ENCODE peak calls at places on chromosome 1, in four cellular contexts. Y is GM23338, N is OCI-LY7, C is stomach. S is an unnamed sample. For H3K4me1 and H3K36me3, the result is how much of the 10 kb centered on the place peaks cover.

GRCh38 chr1:32052887-32053286 is 19.9 kb upstream of the TMEM39B start:
- DNase-seq in C (no peak), Y (no peak), N (no peak), S (no peak)

GRCh38 chr1:215636258-215636965 is 69.3 kb downstream of the KCTD3 start:
- DNase-seq in N (no peak), Y (no peak), C (no peak), S (no peak)

GRCh38 chr1:46171351-46171750 is 3.5 kb upstream of the TSPAN1 start:
- DNase-seq in N (peak), Y (no peak), C (peak), S (no peak)

GRCh38 chr1:114979278-114979891 is 50.2 kb upstream of the TSHB start:
- DNase-seq in C (peak), N (peak), Y (peak), S (peak)

GRCh38 chr1:227828773-227829172 is 13.3 kb downstream of the PRSS38 start:
- DNase-seq in Y (no peak), C (no peak), N (no peak), S (no peak)

GRCh38 chr1:42682739-42683529 is 716 bp downstream of the YBX1 start:
- DNase-seq in C (peak), N (peak), Y (peak), S (peak)

GRCh38 chr1:8226747-8227146 is 91.2 kb upstream of the SLC45A1 start:
- DNase-seq in C (no peak), Y (no peak), N (no peak), S (no peak)

GRCh38 chr1:47002211-47002610 is 21.3 kb upstream of the CYP4X1 start:
- DNase-seq in Y (no peak), N (peak), C (no peak), S (no peak)

GRCh38 chr1:17553970-17554369 is 14.5 kb downstream of the ARHGEF10L start:
- DNase-seq in C (no peak), N (no peak), Y (no peak), S (no peak)

GRCh38 chr1:69551476-69552324 is 16.0 kb upstream of the LRRC7 start:
- DNase-seq in Y (no peak), C (no peak), N (no peak), S (no peak)

DNA sequence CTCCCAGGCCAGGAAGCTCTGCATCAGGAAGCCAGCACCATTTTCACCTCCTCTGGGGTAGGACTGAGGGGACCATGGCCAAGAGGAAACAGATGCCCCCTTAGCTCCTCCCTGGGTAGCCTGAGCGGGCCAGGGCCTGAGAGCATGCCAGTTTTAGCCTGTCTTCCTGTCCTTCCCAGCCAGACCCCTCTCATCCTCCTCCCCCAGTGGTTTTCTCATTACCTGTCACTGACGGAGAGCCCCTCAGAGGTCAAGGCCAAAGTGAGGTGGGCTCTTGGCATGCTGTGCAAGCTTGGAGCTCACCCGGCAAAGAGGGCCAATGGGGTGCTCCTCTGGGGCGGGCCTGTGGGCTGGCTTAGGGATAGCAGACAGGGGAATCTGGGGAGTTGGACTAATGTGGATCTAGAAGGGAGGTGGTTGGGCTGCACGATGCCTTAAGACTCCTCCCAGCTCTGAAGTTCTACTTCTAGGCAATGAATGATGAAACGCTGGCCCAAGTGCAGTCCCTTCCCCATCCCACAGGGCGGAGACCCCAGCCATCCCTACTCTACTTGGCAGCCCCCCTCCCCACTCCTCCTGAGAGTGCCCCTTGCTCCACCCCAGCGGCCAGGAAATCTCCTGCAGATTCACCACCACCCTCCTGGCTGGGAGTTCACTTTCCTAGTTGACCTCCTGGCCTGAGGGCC is 9.5 kb upstream of the LMNA start:
- DNase-seq in N (no peak), C (no peak), Y (peak), S (no peak)
- H3K4me1 ChIP-seq in N (under half), C (half or more), Y (under half), S (under half)

GRCh38 chr1:51421961-51422360 is 91.6 kb upstream of the TTC39A start:
- DNase-seq in C (no peak), N (peak), Y (peak), S (peak)

GRCh38 chr1:51418384-51418959 is 88.1 kb upstream of the TTC39A start:
- DNase-seq in N (no peak), Y (no peak), C (no peak), S (no peak)

GRCh38 chr1:51423098-51423821 is 92.9 kb upstream of the TTC39A start:
- DNase-seq in N (no peak), Y (peak), C (no peak), S (no peak)

GRCh38 chr1:51422367-51423097 is 92.2 kb upstream of the TTC39A start:
- DNase-seq in C (no peak), N (no peak), Y (peak), S (no peak)

GRCh38 chr1:51420867-51421627 is 90.7 kb upstream of the TTC39A start:
- DNase-seq in Y (peak), N (no peak), C (no peak), S (no peak)
- H3K4me3 ChIP-seq in Y (peak), N (no peak), C (no peak), S (no peak)

GRCh38 chr1:183030053-183030452 is 6.8 kb downstream of the LAMC1 start:
- DNase-seq in N (no peak), Y (no peak), C (no peak), S (no peak)

GRCh38 chr1:183027031-183027430 is 3.8 kb downstream of the LAMC1 start:
- DNase-seq in N (no peak), Y (no peak), C (no peak), S (no peak)

GRCh38 chr1:183025782-183026774 is 2.9 kb downstream of the LAMC1 start:
- DNase-seq in Y (no peak), C (no peak), N (no peak), S (no peak)

GRCh38 chr1:183029591-183030000 is 6.4 kb downstream of the LAMC1 start:
- DNase-seq in Y (no peak), C (no peak), N (no peak), S (no peak)

GRCh38 chr1:183027791-183028190 is 4.6 kb downstream of the LAMC1 start:
- DNase-seq in Y (no peak), C (no peak), N (peak), S (no peak)
- H3K36me3 ChIP-seq in Y (under half), C (under half), N (under half), S (under half)

GRCh38 chr1:1806890-1807289 is 28.6 kb upstream of the NADK start:
- DNase-seq in C (no peak), Y (no peak), N (no peak), S (no peak)
- H3K4me1 ChIP-seq in C (under half), Y (under half), N (under half), S (under half)

DNA sequence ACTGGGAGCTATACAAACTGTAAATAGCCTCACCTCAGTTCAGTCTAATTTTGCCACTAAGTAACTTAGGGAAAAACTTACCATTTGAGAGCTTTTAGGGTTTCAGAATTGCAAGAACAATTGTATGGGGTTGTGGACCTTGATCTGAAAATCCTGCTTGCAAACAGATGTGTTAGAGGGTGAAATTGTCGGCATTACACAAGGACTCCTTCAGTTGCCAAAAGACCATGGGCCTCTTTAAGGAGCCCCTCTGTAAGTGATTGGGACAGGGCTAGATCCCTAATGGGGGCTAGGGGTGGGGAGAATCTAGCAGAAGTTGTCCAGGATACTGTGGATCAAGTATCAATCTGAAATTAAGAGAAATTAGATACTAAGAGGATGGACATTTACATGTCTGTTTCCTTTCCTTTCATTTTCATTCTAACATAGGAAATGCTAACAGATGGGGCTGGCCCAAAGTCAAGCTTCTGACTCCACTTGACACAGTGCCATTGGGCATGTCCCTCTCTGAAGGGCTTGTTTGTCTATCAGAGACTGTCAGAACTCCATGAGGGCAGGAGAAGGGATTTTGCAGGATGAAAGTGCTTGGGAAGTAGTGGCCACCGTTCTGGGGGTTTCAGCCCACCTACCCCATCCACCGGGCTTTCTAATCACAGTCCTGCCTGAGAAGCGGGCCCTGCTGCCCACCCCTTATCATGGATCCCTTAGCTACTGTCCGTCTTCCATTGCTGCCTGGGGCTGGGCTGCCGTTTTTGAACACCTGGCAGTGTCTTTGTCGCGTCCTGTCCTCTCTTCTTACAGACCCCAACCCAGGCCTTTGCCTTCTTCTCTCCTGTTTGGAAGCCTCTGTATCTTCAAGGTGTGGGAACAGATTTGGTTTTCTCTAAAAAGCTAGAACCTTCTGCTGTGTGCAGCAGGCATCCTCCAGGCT is 54.7 kb downstream of the STUM start:
- DNase-seq in N (no peak), C (peak), Y (no peak), S (no peak)
- H3K4me3 ChIP-seq in N (no peak), C (no peak), Y (no peak), S (no peak)

S was measured in CD4-positive, CD25-positive, alpha-beta regulatory T cell.